ENCODE peak calls at places on chromosomes 2 and 18, in ten cellular contexts. O is tibial nerve; W is colonic mucosa; S is AG04450; T is PC-9; C is pancreas; R is HCT116; D is CD8-positive, alpha-beta memory T cell; U is mesendoderm; V is ovary. X is an unnamed sample.
A peak's percentile ranks its signal among the peaks of the same experiment; 100 is the strongest.

GRCh38 chr2:231563378-231563961 is 29.2 kb upstream of the TEX44 start:
- DNase-seq in O (no peak), W (peak; percentile 38), S (peak; percentile 18), T (peak; percentile 61), C (peak; percentile 33), R (peak; percentile 65), D (no peak), U (peak; percentile 85), V (peak; percentile 38), X (no peak)

GRCh38 chr2:118539290-118539689 is 308.2 kb downstream of the EN1 start:
- DNase-seq in O (no peak), W (no peak), S (no peak), T (peak; percentile 3), C (peak; percentile 25), R (peak; percentile 16), D (no peak), U (peak; percentile 53), V (peak; percentile 38), X (no peak)

GRCh38 chr2:66815886-66816285 is 381.0 kb downstream of the MEIS1 start:
- DNase-seq in O (no peak), W (no peak), S (no peak), T (no peak), C (no peak), R (no peak), D (no peak), U (no peak), V (no peak), X (no peak)

GRCh38 chr18:46273861-46274260 is 169.7 kb downstream of the HAUS1 start:
- DNase-seq in O (no peak), W (no peak), S (no peak), T (peak; percentile 60), C (no peak), R (no peak), D (no peak), U (peak; percentile 46), V (no peak), X (no peak)

GRCh38 chr18:50880108-50880465 is 1.2 kb downstream of the ME2 start:
- DNase-seq in O (no peak), W (no peak), S (no peak), T (no peak), C (no peak), R (no peak), D (no peak), U (no peak), V (no peak), X (no peak)

GRCh38 chr2:212897296-212897695 is 254.1 kb downstream of the IKZF2 start:
- DNase-seq in O (no peak), W (no peak), S (no peak), T (no peak), C (no peak), R (no peak), D (no peak), U (no peak), V (no peak), X (no peak)

GRCh38 chr2:239289545-239289944 is 111.3 kb downstream of the HDAC4 start:
- DNase-seq in O (peak; percentile 5), W (no peak), S (no peak), T (no peak), C (no peak), R (no peak), D (no peak), U (no peak), V (no peak), X (no peak)

GRCh38 chr2:164984428-164984827 is 29.1 kb upstream of the SLC38A11 start:
- DNase-seq in O (no peak), W (no peak), S (no peak), T (no peak), C (no peak), R (no peak), D (no peak), U (no peak), V (no peak), X (no peak)

GRCh38 chr2:47653909-47654789 is 128.8 kb upstream of the MSH6 start:
- DNase-seq in O (no peak), W (peak; percentile 68), S (no peak), T (peak; percentile 61), C (peak; percentile 40), R (no peak), D (no peak), U (peak; percentile 59), V (peak; percentile 51), X (no peak)

GRCh38 chr2:105990624-105991023 is 203.5 kb downstream of the UXS1 start:
- DNase-seq in O (no peak), W (no peak), S (no peak), T (no peak), C (no peak), R (no peak), D (no peak), U (no peak), V (no peak), X (no peak)

GRCh38 chr2:75592028-75592427 is 31.3 kb upstream of the EVA1A start:
- DNase-seq in O (no peak), W (no peak), S (no peak), T (peak; percentile 65), C (peak; percentile 57), R (peak; percentile 8), D (no peak), U (no peak), V (no peak), X (no peak)

GRCh38 chr2:6309415-6310185 is 556.1 kb downstream of the CMPK2 start:
- DNase-seq in O (no peak), W (no peak), S (no peak), T (no peak), C (no peak), R (no peak), D (no peak), U (no peak), V (no peak), X (no peak)

GRCh38 chr18:49510393-49511115 is 23.5 kb upstream of the C18orf32 start:
- DNase-seq in O (no peak), W (peak; percentile 50), S (no peak), T (peak; percentile 42), C (peak; percentile 53), R (peak; percentile 73), D (peak; percentile 37), U (peak; percentile 55), V (peak; percentile 41), X (peak; percentile 20)

GRCh38 chr18:75533954-75534353 is 106.5 kb upstream of the SMIM21 start:
- DNase-seq in O (no peak), W (no peak), S (no peak), T (no peak), C (no peak), R (no peak), D (no peak), U (no peak), V (no peak), X (no peak)

GRCh38 chr2:241496904-241497877 is 11.2 kb downstream of the STK25 start:
- DNase-seq in O (no peak), W (peak; percentile 77), S (no peak), T (no peak), C (no peak), R (no peak), D (no peak), U (no peak), V (no peak), X (no peak)

GRCh38 chr2:159737917-159738296 is 25.6 kb downstream of the MARCHF7 start:
- DNase-seq in O (no peak), W (no peak), S (no peak), T (no peak), C (no peak), R (no peak), D (no peak), U (no peak), V (no peak), X (no peak)
- H3K27ac ChIP-seq in O (no peak overlapping the region), W (no peak overlapping the region), S (no peak overlapping the region), T (no peak overlapping the region), C (no peak overlapping the region), R (no peak overlapping the region), D (no peak overlapping the region), U (no peak overlapping the region), V (no peak overlapping the region), X (no peak overlapping the region)

DNA sequence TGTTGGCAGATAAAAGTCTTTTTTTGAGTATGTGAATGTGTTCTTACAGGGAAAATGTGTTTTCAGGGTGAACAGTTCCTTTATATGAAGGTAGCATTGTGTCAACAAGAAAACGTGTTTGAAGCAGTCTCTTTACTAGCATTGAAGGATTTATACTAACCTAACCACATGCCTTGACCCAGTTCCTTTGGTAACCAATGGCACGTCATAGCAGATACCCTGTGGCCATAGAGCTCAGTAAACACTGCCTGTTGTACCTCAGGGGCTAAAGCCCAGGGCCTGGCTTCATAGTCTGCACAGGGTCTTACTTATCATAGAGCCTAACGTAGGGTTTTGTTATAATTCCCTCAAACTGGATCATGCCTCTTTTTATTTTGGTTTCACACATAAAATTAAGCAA is 32.1 kb upstream of the NFU1 start:
- DNase-seq in O (no peak), W (no peak), S (no peak), T (no peak), C (no peak), R (no peak), D (no peak), U (no peak), V (no peak), X (no peak)
- H3K27ac ChIP-seq in O (no peak overlapping the region), W (no peak overlapping the region), S (no peak overlapping the region), T (no peak overlapping the region), C (no peak overlapping the region), R (no peak overlapping the region), D (no peak overlapping the region), U (no peak overlapping the region), V (no peak overlapping the region), X (no peak overlapping the region)

DNA sequence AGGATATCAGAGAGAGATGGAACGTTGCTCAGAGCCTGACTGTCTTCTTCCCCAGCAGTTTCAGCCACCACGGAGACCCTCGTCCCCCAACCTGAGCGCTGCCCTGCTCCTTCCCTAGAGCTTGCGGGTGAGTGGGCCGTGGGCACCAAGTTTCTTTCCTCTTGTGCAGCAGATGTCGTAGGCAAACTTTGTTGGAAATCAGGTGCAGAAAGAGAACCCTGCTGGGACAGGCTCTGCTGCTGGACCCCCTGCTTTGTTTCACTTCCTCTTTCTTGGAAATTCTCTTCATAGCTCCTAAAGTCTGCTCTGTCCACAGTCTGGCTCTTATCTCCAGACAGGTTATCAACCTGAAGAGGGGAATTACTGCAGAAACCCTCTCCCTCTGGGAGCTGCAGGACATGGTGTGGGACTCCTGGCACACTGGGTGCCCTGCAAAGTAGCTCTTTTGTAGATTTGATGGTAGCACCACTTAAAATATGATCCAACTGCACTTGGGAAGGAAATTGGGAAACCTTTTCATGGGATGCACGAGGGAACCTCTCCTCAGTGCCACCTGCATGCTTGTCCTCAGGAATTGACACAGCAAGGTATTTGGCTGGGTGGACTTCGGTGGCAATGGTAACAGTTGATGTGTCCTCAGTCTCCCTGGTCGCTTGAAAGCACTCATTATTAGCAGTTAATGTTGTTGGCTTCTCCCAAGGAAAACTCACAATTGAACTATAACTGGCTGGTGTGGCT is 92.2 kb downstream of the ALPK2 start:
- DNase-seq in O (no peak), W (no peak), S (no peak), T (no peak), C (no peak), R (no peak), D (no peak), U (peak; percentile 38), V (no peak), X (no peak)
- H3K27ac ChIP-seq in O (no peak overlapping the region), W (no peak overlapping the region), S (no peak overlapping the region), T (no peak overlapping the region), C (no peak overlapping the region), R (no peak overlapping the region), D (no peak overlapping the region), U (no peak overlapping the region), V (no peak overlapping the region), X (no peak overlapping the region)

GRCh38 chr2:42931147-42931817 is 138.9 kb upstream of the HAAO start:
- DNase-seq in O (no peak), W (no peak), S (no peak), T (no peak), C (no peak), R (no peak), D (no peak), U (peak; percentile 88), V (no peak), X (no peak)
- H3K27ac ChIP-seq in O (peak overlapping the region; percentile 89), W (peak overlapping the region; percentile 57), S (no peak overlapping the region), T (no peak overlapping the region), C (no peak overlapping the region), R (no peak overlapping the region), D (no peak overlapping the region), U (peak overlapping the region; percentile 69), V (peak overlapping the region; percentile 56), X (peak overlapping the region; percentile 75)

X was measured in prostate gland.